ENCODE peak calls at places on chromosomes 11 and 22, in eight cellular contexts. Y, X, E, I, H, P, T and A are unnamed samples.

GRCh38 chr11:102831128-102831708 is 12.2 kb downstream of the MMP3 start:
- DNase-seq in Y (no peak), H (peak), P (no peak), T (peak), X (no peak), I (no peak), E (no peak), A (no peak)

GRCh38 chr11:70073881-70074371 is 4.2 kb upstream of the ANO1 start:
- DNase-seq in X (no peak), I (no peak), E (no peak), P (no peak), Y (no peak), H (peak), T (no peak), A (no peak)

GRCh38 chr22:30116362-30117117 is 36.3 kb downstream of the HORMAD2 start:
- DNase-seq in X (no peak), I (peak), H (no peak), T (no peak), Y (no peak), E (no peak), P (no peak), A (no peak)

GRCh38 chr11:73195191-73196007 is 22.7 kb upstream of the P2RY2 start:
- DNase-seq in P (peak), Y (peak), E (no peak), T (no peak), H (peak), I (no peak), X (no peak), A (no peak)

GRCh38 chr22:22848364-22848866 is 39.2 kb upstream of the IGLL5 start:
- DNase-seq in T (peak), P (peak), E (peak), X (peak), H (peak), I (no peak), Y (peak), A (no peak)

GRCh38 chr11:130050272-130050671 is 19.4 kb upstream of the APLP2 start:
- DNase-seq in Y (no peak), I (no peak), X (no peak), P (no peak), H (no peak), T (no peak), E (no peak), A (no peak)

GRCh38 chr11:130278745-130279144 is 36.0 kb downstream of the ZBTB44 start:
- DNase-seq in X (no peak), T (no peak), I (no peak), P (no peak), H (no peak), E (no peak), Y (no peak), A (no peak)

GRCh38 chr11:119671048-119671447 is 58.0 kb downstream of the NECTIN1 start:
- DNase-seq in T (peak), X (no peak), E (no peak), I (no peak), Y (no peak), P (no peak), H (peak), A (no peak)

GRCh38 chr11:11265994-11266606 is 87.0 kb downstream of the CSNK2A3 start:
- DNase-seq in T (no peak), Y (peak), P (peak), I (no peak), E (peak), H (no peak), X (peak), A (peak)

GRCh38 chr22:42684462-42685195 is 35.4 kb upstream of the CYB5R3 start:
- DNase-seq in P (no peak), Y (no peak), E (no peak), X (no peak), H (no peak), T (no peak), I (no peak), A (no peak)

GRCh38 chr22:45254789-45255261 is 14.1 kb upstream of the KIAA0930 start:
- DNase-seq in X (no peak), T (no peak), P (no peak), H (no peak), Y (no peak), E (no peak), I (no peak), A (no peak)

GRCh38 chr11:66986178-66986545 is 11.1 kb downstream of the C11orf86 start:
- DNase-seq in E (no peak), T (no peak), P (no peak), X (no peak), Y (no peak), I (no peak), H (no peak), A (no peak)